ENCODE peak calls at places on chromosomes 16 and 17, in seven cellular contexts. M is K562, K is H1, B is GM12892, J is GM12878, X is SK-N-SH, U is HepG2. C is an unnamed sample.

GRCh38 chr17:79095345-79096055 is 20.9 kb downstream of the ENGASE start:
- DNase-seq in M (no peak), K (no peak), B (no peak), J (no peak), X (no peak), U (no peak), C (no peak)

GRCh38 chr17:50220811-50221210 is 19.4 kb upstream of the COL1A1 start:
- DNase-seq in M (no peak), K (no peak), B (no peak), J (no peak), X (no peak), U (no peak), C (no peak)

GRCh38 chr17:1945621-1946020 is 79.5 kb downstream of the RTN4RL1 start:
- DNase-seq in M (no peak), K (no peak), B (no peak), J (no peak), X (no peak), U (no peak), C (no peak)

GRCh38 chr17:63848834-63849689 is 6.6 kb upstream of the SMARCD2 start:
- DNase-seq in M (peak; percentile 94), K (peak; percentile 100), B (peak; percentile 98), J (peak; percentile 72), X (peak; percentile 66), U (peak; percentile 71), C (peak; percentile 97)

GRCh38 chr17:42679492-42680330 is 1.9 kb downstream of the CCR10 start:
- DNase-seq in M (peak; percentile 43), K (peak; percentile 91), B (peak; percentile 66), J (no peak), X (peak; percentile 86), U (no peak), C (no peak)

GRCh38 chr16:20612551-20613470 is 36.6 kb upstream of the ACSM2B start:
- DNase-seq in M (no peak), K (no peak), B (no peak), J (no peak), X (no peak), U (no peak), C (no peak)

GRCh38 chr17:7459961-7460545 is 15.2 kb downstream of the CHRNB1 start:
- DNase-seq in M (no peak), K (no peak), B (no peak), J (no peak), X (no peak), U (no peak), C (no peak)

GRCh38 chr16:57795431-57795878 is 6.8 kb downstream of the KIFC3 start:
- DNase-seq in M (no peak), K (peak; percentile 72), B (no peak), J (no peak), X (peak; percentile 80), U (peak; percentile 73), C (peak; percentile 67)

GRCh38 chr17:57803026-57803425 is 46.8 kb downstream of the MRPS23 start:
- DNase-seq in M (no peak), K (no peak), B (no peak), J (no peak), X (no peak), U (no peak), C (no peak)

GRCh38 chr16:65494080-65494479 is 372.2 kb upstream of the CDH11 start:
- DNase-seq in M (no peak), K (no peak), B (no peak), J (no peak), X (no peak), U (no peak), C (no peak)

GRCh38 chr16:23856345-23856744 is 20.6 kb downstream of the PRKCB start:
- DNase-seq in M (no peak), K (no peak), B (no peak), J (no peak), X (no peak), U (no peak), C (no peak)
- TF ChIP-seq TAF1 in M (no peak), K (no peak), B (no peak), J (no peak), X (no peak), U (no peak), C (no peak)

GRCh38 chr16:16051132-16051531 is 101.7 kb downstream of the ABCC1 start:
- DNase-seq in M (no peak), K (no peak), B (no peak), J (no peak), X (no peak), U (no peak), C (no peak)

GRCh38 chr16:16047761-16048160 is 98.3 kb downstream of the ABCC1 start:
- DNase-seq in M (no peak), K (no peak), B (no peak), J (no peak), X (no peak), U (no peak), C (no peak)

GRCh38 chr16:16052916-16053315 is 103.5 kb downstream of the ABCC1 start:
- DNase-seq in M (no peak), K (no peak), B (no peak), J (no peak), X (no peak), U (no peak), C (no peak)

GRCh38 chr16:16048904-16049582 is 99.6 kb downstream of the ABCC1 start:
- DNase-seq in M (peak; percentile 74), K (no peak), B (no peak), J (no peak), X (no peak), U (no peak), C (no peak)

GRCh38 chr16:16050106-16050505 is 100.7 kb downstream of the ABCC1 start:
- DNase-seq in M (no peak), K (no peak), B (no peak), J (no peak), X (no peak), U (no peak), C (no peak)
- TF ChIP-seq TAF1 in M (no peak), K (no peak), B (no peak), J (no peak), X (no peak), U (no peak), C (no peak)

GRCh38 chr16:53064179-53064578 is 9.4 kb downstream of the CHD9 start:
- DNase-seq in M (no peak), K (no peak), B (no peak), J (no peak), X (no peak), U (no peak), C (no peak)

GRCh38 chr16:53058882-53059281 is 4.1 kb downstream of the CHD9 start:
- DNase-seq in M (no peak), K (no peak), B (no peak), J (no peak), X (no peak), U (no peak), C (no peak)

GRCh38 chr16:53061256-53061655 is 6.5 kb downstream of the CHD9 start:
- DNase-seq in M (no peak), K (no peak), B (no peak), J (peak; percentile 60), X (no peak), U (no peak), C (no peak)

GRCh38 chr16:53059672-53060071 is 4.9 kb downstream of the CHD9 start:
- DNase-seq in M (no peak), K (no peak), B (no peak), J (no peak), X (no peak), U (no peak), C (no peak)

GRCh38 chr16:53061701-53062159 is 6.9 kb downstream of the CHD9 start:
- DNase-seq in M (no peak), K (no peak), B (no peak), J (peak; percentile 96), X (no peak), U (peak; percentile 70), C (no peak)
- TF ChIP-seq TAF1 in M (no peak), K (no peak), B (no peak), J (peak; percentile 40), X (no peak), U (no peak), C (no peak)

DNA sequence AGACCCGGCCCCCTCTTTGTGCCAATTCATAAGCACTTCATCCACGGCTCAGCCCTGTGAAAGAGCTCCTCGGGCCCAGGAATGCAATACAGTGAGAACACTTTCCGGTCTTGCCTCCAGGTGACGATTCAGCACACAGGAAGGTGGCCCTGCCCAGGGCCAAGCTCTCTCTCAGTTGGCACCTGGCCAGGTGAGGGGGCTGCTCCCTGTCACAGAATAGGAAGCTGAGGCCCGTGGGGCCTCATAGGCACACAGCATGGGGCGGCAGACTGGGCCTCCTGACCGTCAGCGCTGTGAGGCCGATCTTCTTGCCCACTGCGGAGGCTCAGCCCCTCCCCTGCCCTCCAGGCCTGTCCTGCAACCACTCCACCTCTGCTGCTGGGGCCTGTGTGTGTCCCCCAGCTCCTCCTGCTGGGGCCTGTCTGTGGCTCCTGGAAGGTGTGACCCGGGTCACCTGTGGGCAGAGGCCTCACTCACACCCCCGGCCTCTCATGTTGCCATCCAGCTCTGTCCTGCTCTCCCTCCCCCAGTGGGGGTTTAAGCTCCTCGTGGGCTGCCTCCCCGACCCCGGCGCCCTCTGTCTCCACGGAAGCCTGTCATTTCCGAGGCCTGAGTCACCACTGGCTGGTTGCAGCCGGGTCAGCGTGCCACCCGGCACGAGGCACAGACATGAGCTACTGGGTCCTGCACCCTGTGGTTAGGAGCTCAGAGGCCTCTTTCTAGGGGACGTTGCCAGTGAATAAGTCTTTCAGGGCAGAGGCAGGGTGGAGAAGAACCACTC is 114.4 kb downstream of the SEC14L1 start:
- DNase-seq in M (no peak), K (no peak), B (no peak), J (no peak), X (peak; percentile 68), U (peak; percentile 73), C (no peak)
- TF ChIP-seq TAF1 in M (no peak), K (no peak), B (no peak), J (no peak), X (peak; percentile 49), U (peak; percentile 32), C (no peak)

C was measured in GM12891.